ENCODE peak calls at places on chromosome 11, in nine cellular contexts. T, I, F, G, P, L, K, S and A are unnamed samples.

GRCh38 chr11:110979696-110980095 is 265.8 kb upstream of the POU2AF2 start:
- DNase-seq in T (peak; percentile 45), F (no peak), S (no peak), G (no peak), I (no peak), L (no peak), K (no peak), P (no peak), A (no peak)

GRCh38 chr11:17219016-17219415 is 11.2 kb upstream of the PIK3C2A start:
- DNase-seq in K (no peak), I (no peak), P (no peak), S (no peak), L (no peak), G (no peak), T (no peak), F (no peak), A (no peak)

GRCh38 chr11:92687724-92688123 is 281.7 kb upstream of the MTNR1B start:
- DNase-seq in L (no peak), S (no peak), K (no peak), G (no peak), T (no peak), F (no peak), P (no peak), I (no peak), A (no peak)

GRCh38 chr11:81444306-81444705 is 1289.4 kb downstream of the FAM181B start:
- DNase-seq in S (no peak), T (no peak), L (no peak), F (no peak), K (no peak), P (no peak), G (no peak), I (no peak), A (no peak)

GRCh38 chr11:77249427-77249826 is 52.1 kb downstream of the GDPD4 start:
- DNase-seq in P (no peak), K (no peak), L (no peak), S (no peak), G (no peak), F (no peak), T (peak; percentile 60), I (no peak), A (no peak)

GRCh38 chr11:117197516-117198456 is 1.4 kb upstream of the TAGLN start:
- DNase-seq in F (no peak), S (no peak), K (peak; percentile 18), T (no peak), I (no peak), P (no peak), G (no peak), L (no peak), A (no peak)

GRCh38 chr11:131675489-131675888 is 305.1 kb downstream of the NTM start:
- DNase-seq in T (peak; percentile 36), I (no peak), L (no peak), F (peak; percentile 54), P (no peak), G (no peak), K (no peak), S (no peak), A (no peak)

GRCh38 chr11:2891291-2891690 is 5.7 kb upstream of the CDKN1C start:
- DNase-seq in T (peak; percentile 17), P (no peak), I (no peak), S (no peak), G (no peak), K (no peak), F (no peak), L (peak; percentile 48), A (no peak)

GRCh38 chr11:8265681-8266241 is 2.1 kb upstream of the LMO1 start:
- DNase-seq in T (no peak), S (no peak), G (no peak), K (no peak), L (no peak), F (no peak), I (no peak), P (no peak), A (no peak)

GRCh38 chr11:15289718-15290117 is 175.0 kb downstream of the INSC start:
- DNase-seq in G (no peak), T (no peak), I (no peak), P (no peak), L (no peak), F (no peak), K (no peak), S (no peak), A (no peak)

GRCh38 chr11:10067629-10068300 is 226.3 kb downstream of the SBF2 start:
- DNase-seq in K (no peak), G (no peak), L (no peak), T (no peak), I (no peak), S (no peak), F (no peak), P (no peak), A (no peak)

GRCh38 chr11:115610908-115611307 is 106.7 kb upstream of the CADM1 start:
- DNase-seq in L (no peak), G (no peak), T (no peak), F (no peak), K (no peak), S (no peak), I (no peak), P (no peak), A (no peak)

GRCh38 chr11:93020248-93021088 is 51.0 kb downstream of the MTNR1B start:
- DNase-seq in K (no peak), G (no peak), F (peak; percentile 30), L (no peak), T (peak; percentile 89), S (no peak), P (no peak), I (no peak), A (no peak)